ENCODE peak calls at places on chromosome 18, in six cellular contexts. Z, L, V, A, Y and D are unnamed samples.

GRCh38 chr18:51878724-51879123 is 461.3 kb upstream of the DCC start:
- DNase-seq in Z (no peak), L (no peak), V (no peak), A (no peak), Y (no peak), D (no peak)

GRCh38 chr18:6106116-6106645 is 210.9 kb upstream of the TMEM200C start:
- DNase-seq in Z (no peak), L (no peak), V (no peak), A (no peak), Y (no peak), D (no peak)

GRCh38 chr18:46294325-46294724 is 190.1 kb downstream of the HAUS1 start:
- DNase-seq in Z (no peak), L (no peak), V (no peak), A (no peak), Y (no peak), D (no peak)

GRCh38 chr18:36152781-36153180 is 23.1 kb downstream of the ELP2 start:
- DNase-seq in Z (no peak), L (no peak), V (no peak), A (no peak), Y (no peak), D (no peak)

GRCh38 chr18:3594760-3595241 is 144.8 kb downstream of the TGIF1 start:
- DNase-seq in Z (peak), L (peak), V (no peak), A (peak), Y (peak), D (no peak)

GRCh38 chr18:30106356-30106755 is 936.2 kb downstream of the DSC3 start:
- DNase-seq in Z (no peak), L (no peak), V (no peak), A (no peak), Y (peak), D (no peak)

GRCh38 chr18:36181386-36181785 is 5.9 kb upstream of the MOCOS start:
- DNase-seq in Z (no peak), L (no peak), V (no peak), A (no peak), Y (peak), D (no peak)

GRCh38 chr18:57353137-57353939 is 981 bp downstream of the ST8SIA3 start:
- DNase-seq in Z (no peak), L (no peak), V (no peak), A (no peak), Y (no peak), D (no peak)

GRCh38 chr18:61926532-61926931 is 33.7 kb upstream of the RNF152 start:
- DNase-seq in Z (no peak), L (no peak), V (no peak), A (no peak), Y (no peak), D (no peak)

GRCh38 chr18:47968006-47968676 is 37.7 kb upstream of the SMAD2 start:
- DNase-seq in Z (peak), L (no peak), V (no peak), A (peak), Y (no peak), D (no peak)

GRCh38 chr18:59715445-59715844 is 18.2 kb upstream of the CCBE1 start:
- DNase-seq in Z (peak), L (no peak), V (peak), A (no peak), Y (peak), D (no peak)

GRCh38 chr18:25005602-25006375 is 346.2 kb downstream of the ZNF521 start:
- DNase-seq in Z (peak), L (no peak), V (peak), A (no peak), Y (peak), D (peak)

DNA sequence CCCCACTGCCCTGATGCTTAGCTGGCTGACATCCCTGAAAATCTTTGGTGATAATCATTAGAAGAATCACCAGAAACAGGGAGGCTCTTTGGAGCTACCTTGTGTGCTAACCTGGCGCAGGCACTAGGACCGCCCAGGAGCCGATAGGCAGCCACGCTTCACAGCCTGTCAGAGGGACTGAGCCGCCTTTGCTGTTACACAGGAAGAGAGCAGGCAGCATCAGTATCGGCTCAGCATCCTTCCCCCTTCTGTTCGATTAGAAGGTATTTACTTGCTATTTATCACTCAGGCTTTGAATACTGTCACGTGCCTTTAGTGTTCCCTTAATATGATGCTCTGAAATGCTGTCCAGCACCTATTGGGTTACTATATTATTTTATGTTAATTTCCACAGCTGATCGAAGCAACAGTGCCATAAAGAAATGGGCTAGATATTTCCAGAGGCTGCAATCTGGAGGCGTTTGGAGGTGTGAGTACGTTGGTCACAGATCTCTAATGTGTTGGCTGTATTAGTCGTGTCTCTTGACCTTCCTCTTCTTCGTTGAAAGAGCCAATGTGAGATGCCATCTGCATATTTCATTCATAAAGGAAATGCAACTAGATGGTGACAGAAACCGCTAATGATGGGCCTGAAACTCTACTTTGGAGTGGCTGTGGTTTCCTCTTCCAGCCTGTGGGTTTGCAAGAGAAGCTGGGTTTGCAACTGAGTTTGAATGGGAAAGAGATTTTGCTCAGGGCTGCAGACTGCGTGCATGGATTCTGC is 110.4 kb upstream of the RAB27B start:
- DNase-seq in Z (peak), L (no peak), V (no peak), A (no peak), Y (peak), D (no peak)
- H3K4me3 ChIP-seq in Z (peak), L (no peak), V (no peak), A (no peak), Y (no peak), D (no peak)

GRCh38 chr18:8974696-8975095 is 127.8 kb upstream of the NDUFV2 start:
- DNase-seq in Z (no peak), L (no peak), V (no peak), A (no peak), Y (no peak), D (no peak)
- H3K4me3 ChIP-seq in Z (no peak), L (no peak), V (no peak), A (no peak), Y (no peak), D (no peak)

GRCh38 chr18:40041951-40042350 is 1913.1 kb upstream of the PIK3C3 start:
- DNase-seq in Z (no peak), L (no peak), V (no peak), A (no peak), Y (no peak), D (no peak)

GRCh38 chr18:40037386-40037785 is 1917.6 kb upstream of the PIK3C3 start:
- DNase-seq in Z (no peak), L (no peak), V (no peak), A (no peak), Y (no peak), D (no peak)

GRCh38 chr18:40035951-40036350 is 1919.1 kb upstream of the PIK3C3 start:
- DNase-seq in Z (no peak), L (no peak), V (no peak), A (no peak), Y (no peak), D (no peak)
- H3K4me3 ChIP-seq in Z (no peak), L (no peak), V (no peak), A (no peak), Y (no peak), D (no peak)

DNA sequence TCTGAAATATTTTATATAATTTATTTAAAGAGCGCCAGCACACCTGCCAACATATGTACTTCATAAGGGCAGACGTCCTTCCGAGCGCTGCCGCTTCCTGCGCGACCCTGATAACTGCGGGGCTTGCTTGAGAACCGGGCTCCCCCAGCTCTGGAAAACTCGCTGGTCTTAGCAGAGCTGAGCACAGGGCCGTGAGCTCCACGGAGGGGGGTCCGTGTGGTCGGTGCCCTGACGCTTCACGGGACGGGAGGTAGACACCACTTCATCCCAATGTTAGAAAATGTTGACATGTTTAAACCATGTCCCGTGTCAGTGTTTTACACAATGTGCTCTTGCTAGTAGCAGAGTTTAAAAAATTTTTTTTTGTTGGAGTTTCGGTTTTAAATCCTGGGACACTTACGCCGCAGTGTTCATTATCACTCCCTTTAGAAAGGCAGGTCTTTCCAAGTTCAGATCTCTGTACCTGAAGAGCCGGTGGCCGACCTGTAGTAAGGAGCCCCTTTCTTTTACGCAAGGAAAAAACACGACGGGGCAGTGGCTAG is 1.6 kb downstream of the NFATC1 start:
- DNase-seq in Z (no peak), L (peak), V (no peak), A (no peak), Y (no peak), D (no peak)
- H3K4me3 ChIP-seq in Z (no peak), L (no peak), V (no peak), A (no peak), Y (no peak), D (no peak)

GRCh38 chr18:76620326-76620813 is 125.3 kb upstream of the ZNF516 start:
- DNase-seq in Z (peak), L (peak), V (peak), A (no peak), Y (peak), D (peak)
- H3K4me3 ChIP-seq in Z (peak), L (peak), V (peak), A (no peak), Y (no peak), D (no peak)

GRCh38 chr18:11950824-11951223 is 30.5 kb upstream of the IMPA2 start:
- DNase-seq in Z (no peak), L (no peak), V (no peak), A (no peak), Y (no peak), D (no peak)

GRCh38 chr18:11948852-11949523 is 32.3 kb upstream of the IMPA2 start:
- DNase-seq in Z (peak), L (no peak), V (no peak), A (no peak), Y (no peak), D (no peak)

GRCh38 chr18:11944786-11945185 is 36.5 kb upstream of the IMPA2 start:
- DNase-seq in Z (no peak), L (no peak), V (no peak), A (no peak), Y (no peak), D (no peak)

GRCh38 chr18:11946756-11947155 is 34.6 kb upstream of the IMPA2 start:
- DNase-seq in Z (peak), L (peak), V (peak), A (no peak), Y (peak), D (no peak)

DNA sequence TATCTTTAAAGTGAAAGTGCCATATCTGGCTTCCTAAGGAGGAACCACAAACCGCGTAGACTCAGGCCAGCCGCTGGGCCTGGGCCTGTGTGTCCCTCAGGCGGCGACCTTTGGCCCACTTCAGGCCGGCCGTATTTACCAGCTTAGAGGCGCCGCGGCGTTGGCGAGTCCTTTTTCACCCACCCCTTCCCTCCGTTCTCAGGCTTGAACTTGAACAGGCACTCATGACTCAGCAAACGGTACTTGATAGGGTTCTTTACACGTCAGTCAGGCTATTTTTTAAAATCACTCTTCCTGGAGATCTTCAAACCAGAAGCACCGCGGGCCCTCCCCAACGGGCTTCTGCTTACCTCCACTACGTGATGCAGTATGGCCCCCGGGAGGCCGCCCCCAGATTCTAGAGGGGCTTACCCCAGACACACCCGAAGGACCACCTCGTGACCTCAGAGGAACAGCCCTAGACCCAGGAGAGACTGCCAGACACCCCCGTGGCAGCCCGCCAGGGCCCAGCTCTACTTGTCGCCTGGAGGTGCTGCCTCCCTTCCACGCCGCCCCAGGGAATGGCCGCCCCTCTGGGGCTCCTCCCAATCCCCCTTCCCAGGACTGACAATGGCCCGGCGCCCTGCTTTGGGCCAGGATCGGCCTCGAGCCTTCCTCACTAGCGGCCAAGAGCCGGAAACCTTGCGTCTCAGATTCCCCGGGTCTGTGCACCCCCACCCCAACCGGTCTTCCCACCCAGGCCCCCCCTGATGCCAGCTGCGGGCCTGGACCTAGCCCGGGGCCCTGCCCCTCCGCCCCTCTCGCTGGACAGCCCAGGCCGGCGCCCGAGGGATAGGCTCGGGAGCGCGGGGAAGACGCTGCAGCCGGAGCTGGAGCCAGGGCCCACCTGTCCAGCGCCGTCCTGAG is 33.8 kb upstream of the IMPA2 start:
- DNase-seq in Z (peak), L (peak), V (peak), A (peak), Y (peak), D (peak)
- H3K4me3 ChIP-seq in Z (peak), L (peak), V (peak), A (peak), Y (peak), D (peak)

GRCh38 chr18:22171263-22171838 is 2.0 kb downstream of the GATA6 start:
- DNase-seq in Z (no peak), L (peak), V (no peak), A (no peak), Y (no peak), D (no peak)

GRCh38 chr18:22170421-22171262 is 1.3 kb downstream of the GATA6 start:
- DNase-seq in Z (peak), L (peak), V (peak), A (peak), Y (peak), D (no peak)

GRCh38 chr18:22172594-22173049 is 3.2 kb downstream of the GATA6 start:
- DNase-seq in Z (no peak), L (peak), V (no peak), A (no peak), Y (no peak), D (no peak)

GRCh38 chr18:22173221-22173927 is 4.0 kb downstream of the GATA6 start:
- DNase-seq in Z (no peak), L (peak), V (no peak), A (no peak), Y (no peak), D (no peak)

DNA sequence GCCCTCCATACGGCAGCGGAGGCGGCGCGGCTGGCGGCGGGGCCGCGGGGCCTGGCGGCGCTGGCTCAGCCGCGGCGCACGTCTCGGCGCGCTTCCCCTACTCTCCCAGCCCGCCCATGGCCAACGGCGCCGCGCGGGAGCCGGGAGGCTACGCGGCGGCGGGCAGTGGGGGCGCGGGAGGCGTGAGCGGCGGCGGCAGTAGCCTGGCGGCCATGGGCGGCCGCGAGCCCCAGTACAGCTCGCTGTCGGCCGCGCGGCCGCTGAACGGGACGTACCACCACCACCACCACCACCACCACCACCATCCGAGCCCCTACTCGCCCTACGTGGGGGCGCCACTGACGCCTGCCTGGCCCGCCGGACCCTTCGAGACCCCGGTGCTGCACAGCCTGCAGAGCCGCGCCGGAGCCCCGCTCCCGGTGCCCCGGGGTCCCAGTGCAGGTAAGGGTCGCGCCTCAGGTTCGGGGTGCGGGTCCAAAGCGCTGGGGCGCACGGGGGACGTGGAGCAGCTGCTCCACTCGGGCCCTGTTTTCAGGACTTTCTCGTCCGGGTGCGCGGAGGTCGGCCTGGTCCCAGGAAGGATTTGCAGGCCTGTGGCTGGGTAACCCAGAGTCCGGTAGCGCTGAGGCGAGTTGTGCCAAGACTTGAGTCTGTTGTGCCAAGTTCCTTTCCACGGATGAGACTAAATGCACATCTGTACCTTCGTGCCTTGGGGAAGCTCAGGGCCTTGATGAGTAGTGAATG is 2.6 kb downstream of the GATA6 start:
- DNase-seq in Z (no peak), L (peak), V (no peak), A (no peak), Y (peak), D (no peak)
- H3K4me3 ChIP-seq in Z (peak), L (peak), V (peak), A (no peak), Y (no peak), D (no peak)

GRCh38 chr18:67511840-67512239 is 4.7 kb downstream of the DSEL start:
- DNase-seq in Z (no peak), L (no peak), V (no peak), A (no peak), Y (no peak), D (no peak)

GRCh38 chr18:67514465-67514864 is 2.1 kb downstream of the DSEL start:
- DNase-seq in Z (no peak), L (no peak), V (no peak), A (no peak), Y (no peak), D (no peak)

GRCh38 chr18:67510831-67511230 is 5.7 kb downstream of the DSEL start:
- DNase-seq in Z (no peak), L (no peak), V (peak), A (no peak), Y (no peak), D (no peak)

GRCh38 chr18:67514901-67515540 is 1.5 kb downstream of the DSEL start:
- DNase-seq in Z (peak), L (no peak), V (peak), A (no peak), Y (no peak), D (no peak)

DNA sequence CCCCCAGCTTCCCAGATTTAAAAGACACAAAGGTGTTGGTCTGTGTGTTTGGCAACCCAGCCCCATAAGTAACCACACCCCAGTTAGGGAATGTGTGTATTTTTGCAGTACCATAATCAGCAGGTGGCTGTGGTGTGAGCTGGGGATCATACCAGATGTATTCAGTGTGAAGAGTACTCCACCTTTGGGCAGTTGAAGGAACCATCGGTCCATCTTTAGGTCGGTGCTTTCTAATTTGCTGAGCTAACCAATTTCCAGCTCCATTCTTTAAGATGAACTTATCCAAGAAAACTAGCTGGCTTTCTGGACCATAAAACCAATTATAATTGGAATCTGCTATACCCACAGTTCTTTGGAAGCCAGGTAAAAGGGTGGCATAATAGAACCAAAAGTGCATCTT is 3.2 kb downstream of the DSEL start:
- DNase-seq in Z (peak), L (no peak), V (no peak), A (peak), Y (peak), D (no peak)
- H3K4me3 ChIP-seq in Z (no peak), L (no peak), V (no peak), A (no peak), Y (no peak), D (no peak)

GRCh38 chr18:22946841-22947240 is 13.7 kb downstream of the RBBP8 start:
- DNase-seq in Z (peak), L (no peak), V (peak), A (no peak), Y (no peak), D (no peak)

GRCh38 chr18:22956226-22956625 is 23.1 kb downstream of the RBBP8 start:
- DNase-seq in Z (no peak), L (no peak), V (no peak), A (no peak), Y (no peak), D (no peak)

GRCh38 chr18:22952525-22952924 is 19.4 kb downstream of the RBBP8 start:
- DNase-seq in Z (no peak), L (no peak), V (no peak), A (no peak), Y (no peak), D (no peak)

GRCh38 chr18:22946217-22946616 is 13.1 kb downstream of the RBBP8 start:
- DNase-seq in Z (no peak), L (no peak), V (no peak), A (no peak), Y (no peak), D (no peak)

DNA sequence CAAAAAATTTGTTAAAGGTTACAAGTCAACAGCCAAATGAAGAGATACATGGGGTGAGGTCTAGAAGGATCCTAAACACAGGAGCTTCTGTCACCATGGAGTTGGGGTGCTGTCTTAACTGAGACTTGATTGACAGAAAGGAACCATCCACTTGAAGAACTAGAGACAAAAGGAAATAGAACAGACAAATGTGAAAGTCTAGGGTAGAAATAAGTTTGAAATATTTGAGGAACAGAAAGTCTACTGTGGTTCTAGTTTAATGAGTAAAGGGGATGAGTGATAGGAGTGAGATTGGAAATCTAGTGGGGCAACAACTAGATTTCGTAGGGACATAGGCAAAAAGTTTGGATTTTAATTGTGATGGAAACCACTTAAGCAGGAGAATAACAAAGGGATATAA is 18.7 kb downstream of the RBBP8 start:
- DNase-seq in Z (no peak), L (no peak), V (no peak), A (no peak), Y (no peak), D (no peak)
- H3K4me3 ChIP-seq in Z (no peak), L (no peak), V (no peak), A (no peak), Y (no peak), D (no peak)